ENCODE peak calls at places on chromosomes 7 and 10, in five cellular contexts. One of them, this sample, is unnamed. For H3K4me1, the result is how much of the 10 kb centered on the place peaks cover.

GRCh38 chr10:61822781-61823230 is 78.7 kb upstream of the ARID5B start:
- DNase-seq in H9: no peak
- DNase-seq in IMR-90: peak
- DNase-seq in H1: no peak
- DNase-seq in neuronal stem cell: no peak
- DNase-seq in this sample: peak

GRCh38 chr10:109062371-109062770 is 860.9 kb downstream of the XPNPEP1 start:
- DNase-seq in H9: no peak
- DNase-seq in IMR-90: peak
- DNase-seq in H1: no peak
- DNase-seq in neuronal stem cell: no peak
- DNase-seq in this sample: peak

GRCh38 chr7:79217468-79217867 is 236.0 kb downstream of the MAGI2 start:
- DNase-seq in IMR-90: peak
- DNase-seq in H9: no peak
- DNase-seq in neuronal stem cell: no peak
- DNase-seq in H1: no peak
- DNase-seq in this sample: peak

GRCh38 chr7:14902589-14902963 is at the start of gene DGKB:
- DNase-seq in IMR-90: peak
- DNase-seq in neuronal stem cell: peak
- DNase-seq in H9: peak
- DNase-seq in H1: no peak
- DNase-seq in this sample: peak

GRCh38 chr10:101056365-101057151 is 5.2 kb upstream of the KAZALD1 start:
- DNase-seq in IMR-90: no peak
- DNase-seq in neuronal stem cell: no peak
- DNase-seq in H1: no peak
- DNase-seq in H9: no peak
- DNase-seq in this sample: no peak

GRCh38 chr10:78774999-78775711 is 293.6 kb upstream of the ZMIZ1 start:
- DNase-seq in neuronal stem cell: no peak
- DNase-seq in IMR-90: peak
- DNase-seq in H1: no peak
- DNase-seq in H9: no peak
- DNase-seq in this sample: peak

GRCh38 chr10:21975378-21975990 is 28.0 kb downstream of the DNAJC1 start:
- DNase-seq in H1: no peak
- DNase-seq in neuronal stem cell: peak
- DNase-seq in H9: no peak
- DNase-seq in IMR-90: no peak
- DNase-seq in this sample: no peak

GRCh38 chr10:28139138-28139537 is 140.3 kb upstream of the ODAD2 start:
- DNase-seq in neuronal stem cell: no peak
- DNase-seq in H1: no peak
- DNase-seq in H9: no peak
- DNase-seq in IMR-90: no peak
- DNase-seq in this sample: peak

GRCh38 chr10:30034433-30035137 is 24.8 kb downstream of the JCAD start:
- DNase-seq in IMR-90: no peak
- DNase-seq in H1: no peak
- DNase-seq in H9: no peak
- DNase-seq in neuronal stem cell: no peak
- DNase-seq in this sample: no peak

GRCh38 chr10:8048281-8049008 is 6.0 kb upstream of the GATA3 start:
- DNase-seq in IMR-90: no peak
- DNase-seq in neuronal stem cell: no peak
- DNase-seq in H9: no peak
- DNase-seq in H1: no peak
- DNase-seq in this sample: no peak
- H3K4me1 ChIP-seq in IMR-90: under half
- H3K4me1 ChIP-seq in neuronal stem cell: under half
- H3K4me1 ChIP-seq in H9: under half
- H3K4me1 ChIP-seq in H1: under half
- H3K4me1 ChIP-seq in this sample: under half

GRCh38 chr7:90595801-90596683 is at the start of gene CDK14:
- DNase-seq in IMR-90: peak
- DNase-seq in H9: peak
- DNase-seq in neuronal stem cell: peak
- DNase-seq in H1: no peak
- DNase-seq in this sample: peak
- H3K14ac ChIP-seq in IMR-90: peak
- H3K14ac ChIP-seq in H9: peak
- H3K14ac ChIP-seq in neuronal stem cell: peak
- H3K14ac ChIP-seq in H1: peak
- H3K14ac ChIP-seq in this sample: peak

GRCh38 chr10:80392250-80392649 is 16.1 kb upstream of the PRXL2A start:
- DNase-seq in H1: no peak
- DNase-seq in neuronal stem cell: no peak
- DNase-seq in H9: no peak
- DNase-seq in IMR-90: no peak
- DNase-seq in this sample: no peak
- H3K9ac ChIP-seq in H1: no peak
- H3K9ac ChIP-seq in neuronal stem cell: no peak
- H3K9ac ChIP-seq in H9: no peak
- H3K9ac ChIP-seq in IMR-90: no peak
- H3K9ac ChIP-seq in this sample: no peak

GRCh38 chr7:30468041-30468440 is 10.5 kb downstream of the NOD1 start:
- DNase-seq in IMR-90: no peak
- DNase-seq in neuronal stem cell: no peak
- DNase-seq in H1: no peak
- DNase-seq in H9: no peak
- DNase-seq in this sample: no peak
- H3K4me1 ChIP-seq in IMR-90: under half
- H3K4me1 ChIP-seq in neuronal stem cell: under half
- H3K4me1 ChIP-seq in H1: under half
- H3K4me1 ChIP-seq in H9: under half
- H3K4me1 ChIP-seq in this sample: under half

GRCh38 chr7:150401861-150402631 is 22.9 kb downstream of the ZNF775 start:
- DNase-seq in neuronal stem cell: no peak
- DNase-seq in H9: peak
- DNase-seq in H1: peak
- DNase-seq in IMR-90: no peak
- DNase-seq in this sample: no peak
- H3K14ac ChIP-seq in neuronal stem cell: no peak
- H3K14ac ChIP-seq in H9: peak
- H3K14ac ChIP-seq in H1: peak
- H3K14ac ChIP-seq in IMR-90: no peak
- H3K14ac ChIP-seq in this sample: no peak

GRCh38 chr7:2114926-2115738 is 117.6 kb downstream of the MAD1L1 start:
- DNase-seq in H1: no peak
- DNase-seq in IMR-90: no peak
- DNase-seq in H9: no peak
- DNase-seq in neuronal stem cell: no peak
- DNase-seq in this sample: no peak

GRCh38 chr7:2117681-2118045 is 115.1 kb downstream of the MAD1L1 start:
- DNase-seq in H1: no peak
- DNase-seq in IMR-90: no peak
- DNase-seq in neuronal stem cell: no peak
- DNase-seq in H9: no peak
- DNase-seq in this sample: no peak

GRCh38 chr7:2115739-2116065 is 117.0 kb downstream of the MAD1L1 start:
- DNase-seq in H9: no peak
- DNase-seq in neuronal stem cell: no peak
- DNase-seq in IMR-90: no peak
- DNase-seq in H1: no peak
- DNase-seq in this sample: no peak

GRCh38 chr7:2116903-2117680 is 115.7 kb downstream of the MAD1L1 start:
- DNase-seq in H9: no peak
- DNase-seq in neuronal stem cell: no peak
- DNase-seq in IMR-90: peak
- DNase-seq in H1: no peak
- DNase-seq in this sample: no peak

GRCh38 chr7:2116086-2116810 is 116.5 kb downstream of the MAD1L1 start:
- DNase-seq in neuronal stem cell: no peak
- DNase-seq in H9: no peak
- DNase-seq in IMR-90: peak
- DNase-seq in H1: no peak
- DNase-seq in this sample: no peak
- H3K9ac ChIP-seq in neuronal stem cell: no peak
- H3K9ac ChIP-seq in H9: no peak
- H3K9ac ChIP-seq in IMR-90: no peak
- H3K9ac ChIP-seq in H1: no peak
- H3K9ac ChIP-seq in this sample: no peak

GRCh38 chr10:51705774-51706173 is 6.4 kb upstream of the CSTF2T start:
- DNase-seq in H1: no peak
- DNase-seq in neuronal stem cell: no peak
- DNase-seq in H9: no peak
- DNase-seq in IMR-90: no peak
- DNase-seq in this sample: no peak
- H3K4me1 ChIP-seq in H1: under half
- H3K4me1 ChIP-seq in neuronal stem cell: under half
- H3K4me1 ChIP-seq in H9: under half
- H3K4me1 ChIP-seq in IMR-90: under half
- H3K4me1 ChIP-seq in this sample: under half

GRCh38 chr10:102402512-102402896 is 7.0 kb downstream of the NFKB2 start:
- DNase-seq in IMR-90: no peak
- DNase-seq in H9: no peak
- DNase-seq in H1: no peak
- DNase-seq in neuronal stem cell: no peak
- DNase-seq in this sample: no peak
- H3K14ac ChIP-seq in IMR-90: no peak
- H3K14ac ChIP-seq in H9: no peak
- H3K14ac ChIP-seq in H1: no peak
- H3K14ac ChIP-seq in neuronal stem cell: no peak
- H3K14ac ChIP-seq in this sample: no peak

GRCh38 chr10:113382691-113383090 is 170.2 kb upstream of the HABP2 start:
- DNase-seq in H9: no peak
- DNase-seq in neuronal stem cell: no peak
- DNase-seq in IMR-90: no peak
- DNase-seq in H1: no peak
- DNase-seq in this sample: peak

GRCh38 chr10:113386005-113386404 is 166.8 kb upstream of the HABP2 start:
- DNase-seq in H9: no peak
- DNase-seq in H1: no peak
- DNase-seq in IMR-90: peak
- DNase-seq in neuronal stem cell: no peak
- DNase-seq in this sample: peak

GRCh38 chr10:113381906-113382562 is 170.8 kb upstream of the HABP2 start:
- DNase-seq in H9: no peak
- DNase-seq in neuronal stem cell: no peak
- DNase-seq in H1: no peak
- DNase-seq in IMR-90: peak
- DNase-seq in this sample: peak

GRCh38 chr10:113384181-113384580 is 168.7 kb upstream of the HABP2 start:
- DNase-seq in IMR-90: no peak
- DNase-seq in H1: no peak
- DNase-seq in H9: no peak
- DNase-seq in neuronal stem cell: no peak
- DNase-seq in this sample: peak

DNA sequence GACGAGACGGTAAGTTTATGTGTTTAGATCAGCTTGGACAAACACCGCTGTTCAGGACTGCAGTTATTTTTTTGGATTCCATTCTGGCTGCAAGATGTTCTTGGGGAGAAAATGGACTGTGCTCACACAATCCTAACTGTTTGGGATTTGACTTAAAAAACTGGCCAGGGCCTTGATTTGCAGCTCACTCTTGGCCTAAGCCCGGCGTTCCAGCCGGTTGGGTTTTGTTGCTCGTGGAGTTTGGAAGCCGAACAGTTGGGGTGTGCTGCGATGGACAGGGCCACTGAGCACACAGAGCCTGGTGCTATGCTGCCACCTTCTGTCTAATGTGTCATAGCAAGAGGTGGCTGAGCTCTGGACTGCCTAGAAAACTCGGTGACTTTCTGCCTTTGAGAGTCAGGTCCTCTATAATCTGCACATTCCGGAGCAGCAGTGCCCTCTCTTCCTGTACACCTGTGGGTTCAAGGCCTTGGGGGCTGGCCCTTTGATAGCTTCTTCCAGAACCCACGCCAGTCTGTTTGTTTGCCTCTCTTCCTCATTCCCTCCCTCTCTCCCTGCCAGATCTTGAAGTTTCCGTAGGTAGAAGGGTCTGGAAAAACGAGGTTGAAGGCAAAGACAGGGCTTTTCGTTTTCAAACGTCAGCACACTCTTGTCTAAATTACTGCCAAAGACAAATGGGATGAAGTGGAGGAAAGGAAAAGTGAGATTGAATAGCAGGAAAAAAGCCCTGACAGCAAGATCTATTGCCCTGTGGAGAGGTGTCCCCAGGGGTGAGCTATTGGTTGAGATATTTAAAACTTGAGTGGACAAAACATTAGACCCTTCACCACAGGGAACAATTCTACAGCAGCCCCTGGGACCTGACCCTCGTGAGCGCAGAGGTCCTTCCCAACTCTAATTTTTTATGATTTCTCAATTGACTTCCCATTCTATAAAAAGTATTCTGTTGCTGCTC is 167.6 kb upstream of the HABP2 start:
- DNase-seq in H9: peak
- DNase-seq in H1: peak
- DNase-seq in neuronal stem cell: peak
- DNase-seq in IMR-90: peak
- DNase-seq in this sample: peak
- H3K9ac ChIP-seq in H9: no peak
- H3K9ac ChIP-seq in H1: no peak
- H3K9ac ChIP-seq in neuronal stem cell: no peak
- H3K9ac ChIP-seq in IMR-90: no peak
- H3K9ac ChIP-seq in this sample: peak

This sample was measured in mesenchymal stem cell.